ENCODE peak calls at places on chromosomes 16 and 17, in five cellular contexts. F, L, P, R and S are unnamed samples.

GRCh38 chr16:2663553-2664521 is 18.5 kb upstream of the KCTD5 start:
- DNase-seq in F (no peak), L (no peak), P (peak), R (no peak), S (peak)

GRCh38 chr17:38379448-38379847 is 27.8 kb downstream of the SOCS7 start:
- DNase-seq in L (no peak), R (no peak), P (no peak), F (no peak), S (no peak)

GRCh38 chr17:57257911-57258885 is 1.9 kb downstream of the MSI2 start:
- DNase-seq in F (no peak), L (no peak), R (peak), P (no peak), S (peak)

GRCh38 chr16:30884760-30885159 is 9.1 kb downstream of the BCL7C start:
- DNase-seq in P (no peak), L (no peak), F (no peak), R (no peak), S (no peak)

GRCh38 chr16:3716831-3717234 is 491 bp downstream of the TRAP1 start:
- DNase-seq in F (no peak), L (no peak), R (peak), P (peak), S (no peak)

GRCh38 chr16:67279296-67280089 is at the start of gene PLEKHG4:
- DNase-seq in R (peak), P (peak), F (peak), L (peak), S (peak)

GRCh38 chr16:84712138-84712671 is 12.4 kb downstream of the USP10 start:
- DNase-seq in F (no peak), P (no peak), R (no peak), L (no peak), S (no peak)

GRCh38 chr16:31568577-31569359 is 41.1 kb downstream of the AHSP start:
- DNase-seq in R (no peak), P (peak), F (peak), L (no peak), S (peak)

GRCh38 chr17:3635474-3636153 is 436 bp downstream of the SHPK start:
- DNase-seq in R (no peak), P (no peak), F (no peak), L (no peak), S (no peak)

GRCh38 chr17:9529033-9529748 is 46.4 kb downstream of the STX8 start:
- DNase-seq in F (no peak), R (peak), P (peak), L (no peak), S (peak)

GRCh38 chr17:30226878-30227277 is 8.6 kb downstream of the SLC6A4 start:
- DNase-seq in P (no peak), F (no peak), L (no peak), R (no peak), S (no peak)

GRCh38 chr17:44348234-44348987 is 3.3 kb downstream of the GRN start:
- DNase-seq in F (no peak), P (peak), L (peak), R (peak), S (no peak)

GRCh38 chr16:84648595-84649510 is 542 bp downstream of the KLHL36 start:
- DNase-seq in P (no peak), F (peak), R (peak), L (peak), S (no peak)

GRCh38 chr17:9150407-9151090 is 129.2 kb downstream of the NTN1 start:
- DNase-seq in L (peak), P (no peak), R (no peak), F (no peak), S (no peak)

GRCh38 chr17:17448076-17448475 is 28.7 kb upstream of the MED9 start:
- DNase-seq in R (no peak), P (no peak), F (no peak), L (no peak), S (no peak)

GRCh38 chr17:60174035-60174434 is 24.3 kb downstream of the CA4 start:
- DNase-seq in F (no peak), R (no peak), L (no peak), P (no peak), S (no peak)

GRCh38 chr16:27515874-27516353 is 33.8 kb downstream of the GTF3C1 start:
- DNase-seq in L (no peak), F (no peak), P (peak), R (peak), S (peak)

GRCh38 chr16:55828680-55829079 is 4.2 kb downstream of the CES1 start:
- DNase-seq in L (no peak), R (no peak), F (no peak), P (no peak), S (no peak)

GRCh38 chr17:59000022-59000421 is 106.7 kb downstream of the TRIM37 start:
- DNase-seq in R (no peak), L (no peak), F (no peak), P (no peak), S (no peak)

GRCh38 chr16:30853758-30854157 is 40.1 kb downstream of the BCL7C start:
- DNase-seq in F (no peak), R (no peak), L (no peak), P (peak), S (peak)

GRCh38 chr17:38886643-38887010 is 16.8 kb downstream of the LASP1 start:
- DNase-seq in P (no peak), L (no peak), R (no peak), F (no peak), S (no peak)

GRCh38 chr17:67322039-67322787 is 44.2 kb downstream of the PSMD12 start:
- DNase-seq in F (no peak), R (no peak), P (no peak), L (no peak), S (no peak)

GRCh38 chr17:2924211-2924610 is 128.0 kb downstream of the RAP1GAP2 start:
- DNase-seq in R (no peak), F (no peak), L (no peak), P (peak), S (peak)

GRCh38 chr17:78474631-78475146 is 96.2 kb downstream of the PGS1 start:
- DNase-seq in R (no peak), F (no peak), L (no peak), P (no peak), S (no peak)

GRCh38 chr17:57834146-57834741 is 15.6 kb downstream of the MRPS23 start:
- DNase-seq in L (no peak), R (no peak), F (peak), P (peak), S (no peak)

GRCh38 chr17:67675481-67675880 is 42.3 kb upstream of the NOL11 start:
- DNase-seq in R (no peak), P (no peak), L (no peak), F (no peak), S (no peak)

GRCh38 chr16:10181196-10182162 is 749 bp downstream of the GRIN2A start:
- DNase-seq in L (peak), P (peak), F (peak), R (no peak), S (peak)

GRCh38 chr16:2159052-2159838 is 3.7 kb downstream of the TRAF7 start:
- DNase-seq in R (no peak), L (peak), P (peak), F (peak), S (peak)

GRCh38 chr17:43314582-43314981 is 80.8 kb upstream of the RNU2-1 start:
- DNase-seq in L (no peak), P (no peak), F (no peak), R (peak), S (peak)

GRCh38 chr17:74873874-74874614 is 1.2 kb upstream of the FDXR start:
- DNase-seq in P (no peak), F (no peak), L (no peak), R (peak), S (no peak)

GRCh38 chr17:34275881-34276280 is 5.9 kb downstream of the CCL7 start:
- DNase-seq in P (peak), F (no peak), L (no peak), R (no peak), S (peak)

GRCh38 chr16:71775949-71776348 is 32.7 kb downstream of the AP1G1 start:
- DNase-seq in P (no peak), L (no peak), F (no peak), R (peak), S (no peak)

GRCh38 chr17:75724016-75725003 is 3.1 kb downstream of the ITGB4 start:
- DNase-seq in P (no peak), R (no peak), F (no peak), L (no peak), S (no peak)

GRCh38 chr17:61837175-61838051 is 25.9 kb downstream of the BRIP1 start:
- DNase-seq in F (peak), P (peak), L (peak), R (peak), S (peak)
- TF ChIP-seq CTCF in F (peak), P (peak), L (peak), R (peak), S (peak)

GRCh38 chr16:88792078-88792550 is 7.1 kb upstream of the PIEZO1 start:
- DNase-seq in L (no peak), F (no peak), R (no peak), P (no peak), S (no peak)
- H3K4me3 ChIP-seq in L (no peak), F (no peak), R (no peak), P (no peak), S (no peak)

GRCh38 chr17:83088451-83089321 is 9.3 kb downstream of the METRNL start:
- DNase-seq in P (no peak), F (no peak), R (no peak), L (no peak), S (no peak)
- TF ChIP-seq CTCF in P (no peak), F (no peak), R (no peak), L (no peak), S (no peak)

GRCh38 chr17:79630821-79631639 is 20.2 kb upstream of the RBFOX3 start:
- DNase-seq in L (no peak), F (no peak), P (no peak), R (no peak), S (no peak)

GRCh38 chr17:79631640-79632431 is 21.0 kb upstream of the RBFOX3 start:
- DNase-seq in P (no peak), L (no peak), R (no peak), F (no peak), S (no peak)

GRCh38 chr17:79633937-79634813 is 23.3 kb upstream of the RBFOX3 start:
- DNase-seq in F (no peak), L (no peak), R (no peak), P (no peak), S (no peak)

GRCh38 chr17:79632432-79632735 is 21.5 kb upstream of the RBFOX3 start:
- DNase-seq in F (no peak), L (no peak), R (no peak), P (no peak), S (no peak)

GRCh38 chr17:79633154-79633553 is 22.3 kb upstream of the RBFOX3 start:
- DNase-seq in R (no peak), F (no peak), P (no peak), L (no peak), S (no peak)
- H3K4me3 ChIP-seq in R (no peak), F (no peak), P (no peak), L (no peak), S (no peak)

DNA sequence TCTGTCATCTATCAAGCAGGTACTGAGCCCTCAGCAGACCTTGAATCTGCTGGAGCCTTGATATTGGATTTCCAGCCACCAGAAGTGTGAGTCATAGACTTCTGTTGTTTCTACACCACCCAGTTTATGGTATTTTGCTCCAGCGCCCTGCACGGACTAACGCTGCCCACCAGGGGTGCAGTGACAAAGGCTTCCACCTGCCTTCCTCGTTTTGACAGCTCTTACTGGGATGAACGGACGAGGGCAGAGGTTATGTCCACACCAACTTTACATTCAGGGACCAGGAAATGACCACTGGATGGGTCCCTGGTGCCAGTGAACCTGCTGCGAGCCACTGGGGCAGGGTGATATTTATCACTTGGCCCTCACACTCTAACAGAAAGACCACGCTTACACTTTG is 66.6 kb upstream of the CBX4 start:
- DNase-seq in F (no peak), L (no peak), R (no peak), P (no peak), S (no peak)
- TF ChIP-seq CTCF in F (no peak), L (no peak), R (peak), P (no peak), S (peak)

DNA sequence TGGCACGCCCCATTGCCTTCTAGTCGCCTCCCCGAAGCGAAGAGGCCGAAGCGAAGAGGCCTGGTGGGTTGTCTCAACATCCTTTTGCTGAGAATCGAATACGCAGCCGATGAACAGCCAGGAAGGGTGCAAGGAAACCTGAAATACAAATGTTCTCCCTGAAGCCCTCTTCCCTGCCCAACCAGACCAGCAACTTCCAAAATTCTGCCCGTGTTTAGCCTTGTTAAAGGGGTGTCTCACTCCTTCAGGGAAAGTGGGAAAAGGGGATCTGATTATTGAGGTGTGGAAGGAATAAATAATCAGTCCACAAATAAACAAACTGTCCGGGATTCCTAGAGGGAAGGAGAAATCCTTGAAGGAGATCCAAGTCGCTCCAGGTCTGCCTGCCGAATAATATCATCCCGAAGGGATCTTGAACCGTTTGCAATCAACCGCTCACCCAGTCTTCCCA is 1.4 kb upstream of the FOXC2 start:
- DNase-seq in P (no peak), F (no peak), R (no peak), L (no peak), S (peak)
- H3K4me3 ChIP-seq in P (peak), F (peak), R (no peak), L (no peak), S (no peak)